ENCODE peak calls at places on chromosomes 4 and X, in eight cellular contexts. Q is activated effector memory CD4-positive, alpha-beta T cell treated with Interleukin-2 at 50 U/mL for 16 hours; X is SK-MEL-5; K is BJ; Y is activated CD4-positive, alpha-beta T cell treated with anti-CD3 and anti-CD28 coated beads, Interleukin-2, amount 50 U/mL, for 24 hours; A is T-helper 1 cell; I is astrocyte; F is NCI-H1417. N is an unnamed sample.

GRCh38 chr4:80017125-80017854 is 55.7 kb downstream of the ANTXR2 start:
- DNase-seq in Q (no peak), X (no peak), K (peak), Y (no peak), A (no peak), I (peak), F (no peak), N (no peak)

GRCh38 chrX:1598876-1599790 is 7.7 kb downstream of the AKAP17A start:
- DNase-seq in Q (no peak), X (no peak), K (no peak), Y (no peak), A (no peak), I (no peak), F (no peak), N (no peak)

GRCh38 chr4:158622251-158622650 is 49.4 kb downstream of the C4orf46 start:
- DNase-seq in Q (no peak), X (no peak), K (no peak), Y (no peak), A (no peak), I (peak), F (no peak), N (no peak)

GRCh38 chr4:28518781-28519180 is 1658.1 kb downstream of the STIM2 start:
- DNase-seq in Q (no peak), X (no peak), K (no peak), Y (no peak), A (no peak), I (peak), F (no peak), N (no peak)

GRCh38 chrX:103215768-103216085 is 819 bp downstream of the BEX4 start:
- DNase-seq in Q (no peak), X (peak), K (no peak), Y (no peak), A (no peak), I (no peak), F (peak), N (no peak)

GRCh38 chr4:156733582-156733981 is 238.0 kb downstream of the PDGFC start:
- DNase-seq in Q (no peak), X (no peak), K (no peak), Y (no peak), A (no peak), I (no peak), F (no peak), N (no peak)

GRCh38 chr4:24158031-24158430 is 268.2 kb upstream of the PPARGC1A start:
- DNase-seq in Q (no peak), X (no peak), K (no peak), Y (no peak), A (no peak), I (no peak), F (no peak), N (no peak)

GRCh38 chr4:108054025-108054424 is 64.3 kb downstream of the HADH start:
- DNase-seq in Q (no peak), X (no peak), K (no peak), Y (no peak), A (no peak), I (no peak), F (no peak), N (no peak)

GRCh38 chrX:139903229-139903628 is 29.6 kb downstream of the ATP11C start:
- DNase-seq in Q (no peak), X (no peak), K (no peak), Y (no peak), A (no peak), I (no peak), F (no peak), N (no peak)

GRCh38 chr4:2219233-2219760 is 22.6 kb downstream of the HAUS3 start:
- DNase-seq in Q (no peak), X (no peak), K (no peak), Y (no peak), A (no peak), I (no peak), F (no peak), N (no peak)

GRCh38 chr4:131644619-131645018 is 1504.5 kb upstream of the PCDH10 start:
- DNase-seq in Q (no peak), X (peak), K (no peak), Y (no peak), A (no peak), I (no peak), F (no peak), N (no peak)

GRCh38 chr4:89134775-89135319 is 23.5 kb downstream of the TIGD2 start:
- DNase-seq in Q (no peak), X (peak), K (peak), Y (no peak), A (no peak), I (peak), F (no peak), N (no peak)

GRCh38 chr4:61555789-61556188 is 355.7 kb downstream of the ADGRL3 start:
- DNase-seq in Q (no peak), X (no peak), K (no peak), Y (no peak), A (no peak), I (peak), F (no peak), N (no peak)

GRCh38 chr4:124713213-124713592 is 671 bp upstream of the ANKRD50 start:
- DNase-seq in Q (no peak), X (peak), K (peak), Y (no peak), A (no peak), I (peak), F (peak), N (no peak)

GRCh38 chr4:126986828-126987227 is 645.9 kb upstream of the INTU start:
- DNase-seq in Q (no peak), X (no peak), K (no peak), Y (no peak), A (no peak), I (peak), F (no peak), N (no peak)

GRCh38 chr4:101155368-101155767 is 192.0 kb downstream of the PPP3CA start:
- DNase-seq in Q (no peak), X (peak), K (peak), Y (no peak), A (no peak), I (peak), F (no peak), N (no peak)

GRCh38 chr4:43132010-43132582 is 239.6 kb downstream of the GRXCR1 start:
- DNase-seq in Q (no peak), X (peak), K (no peak), Y (peak), A (no peak), I (peak), F (peak), N (no peak)

GRCh38 chr4:150389896-150390530 is 191.9 kb upstream of the MAB21L2 start:
- DNase-seq in Q (no peak), X (no peak), K (no peak), Y (no peak), A (no peak), I (peak), F (no peak), N (no peak)

GRCh38 chr4:6777636-6778281 is 4.8 kb upstream of the KIAA0232 start:
- DNase-seq in Q (no peak), X (no peak), K (no peak), Y (no peak), A (no peak), I (no peak), F (no peak), N (no peak)

GRCh38 chrX:139974496-139974895 is 9.2 kb upstream of the CXorf66 start:
- DNase-seq in Q (no peak), X (no peak), K (no peak), Y (no peak), A (no peak), I (no peak), F (no peak), N (no peak)

GRCh38 chr4:123606946-123607542 is 210.4 kb downstream of the SPRY1 start:
- DNase-seq in Q (no peak), X (no peak), K (no peak), Y (no peak), A (no peak), I (no peak), F (no peak), N (no peak)